ENCODE peak calls at places on chromosomes 4 and X, in eight cellular contexts. One of them, this sample, is unnamed.

GRCh38 chr4:183362916-183363542 is 40.8 kb upstream of the CLDN24 start:
- DNase-seq in AG08396: no peak
- DNase-seq in progenitor cell of endocrine pancreas: no peak
- DNase-seq in activated CD4-positive, alpha-beta T cell treated with anti-CD3 and anti-CD28 coated beads, Interleukin-2, amount 50 U/mL, for 48 hours: no peak
- DNase-seq in AG09309: no peak
- DNase-seq in small intestine: no peak
- DNase-seq in activated naive CD4-positive, alpha-beta T cell treated with Interleukin-2 at 50 U/mL for 16 hours: no peak
- DNase-seq in RCC 7860: no peak
- DNase-seq in this sample: no peak

GRCh38 chr4:1866095-1866755 is 5.0 kb upstream of the NSD2 start:
- DNase-seq in AG09309: no peak
- DNase-seq in progenitor cell of endocrine pancreas: no peak
- DNase-seq in small intestine: peak
- DNase-seq in activated naive CD4-positive, alpha-beta T cell treated with Interleukin-2 at 50 U/mL for 16 hours: no peak
- DNase-seq in RCC 7860: no peak
- DNase-seq in activated CD4-positive, alpha-beta T cell treated with anti-CD3 and anti-CD28 coated beads, Interleukin-2, amount 50 U/mL, for 48 hours: no peak
- DNase-seq in AG08396: no peak
- DNase-seq in this sample: no peak

GRCh38 chr4:148300877-148301276 is 141.3 kb downstream of the NR3C2 start:
- DNase-seq in activated naive CD4-positive, alpha-beta T cell treated with Interleukin-2 at 50 U/mL for 16 hours: no peak
- DNase-seq in AG09309: no peak
- DNase-seq in AG08396: no peak
- DNase-seq in activated CD4-positive, alpha-beta T cell treated with anti-CD3 and anti-CD28 coated beads, Interleukin-2, amount 50 U/mL, for 48 hours: no peak
- DNase-seq in RCC 7860: no peak
- DNase-seq in progenitor cell of endocrine pancreas: no peak
- DNase-seq in small intestine: no peak
- DNase-seq in this sample: no peak

GRCh38 chr4:90099795-90100194 is 27.4 kb upstream of the CCSER1 start:
- DNase-seq in RCC 7860: no peak
- DNase-seq in AG08396: no peak
- DNase-seq in AG09309: no peak
- DNase-seq in activated CD4-positive, alpha-beta T cell treated with anti-CD3 and anti-CD28 coated beads, Interleukin-2, amount 50 U/mL, for 48 hours: no peak
- DNase-seq in activated naive CD4-positive, alpha-beta T cell treated with Interleukin-2 at 50 U/mL for 16 hours: no peak
- DNase-seq in small intestine: no peak
- DNase-seq in progenitor cell of endocrine pancreas: no peak
- DNase-seq in this sample: no peak

GRCh38 chrX:18042776-18043175 is 177.9 kb downstream of the BEND2 start:
- DNase-seq in progenitor cell of endocrine pancreas: no peak
- DNase-seq in activated naive CD4-positive, alpha-beta T cell treated with Interleukin-2 at 50 U/mL for 16 hours: no peak
- DNase-seq in activated CD4-positive, alpha-beta T cell treated with anti-CD3 and anti-CD28 coated beads, Interleukin-2, amount 50 U/mL, for 48 hours: no peak
- DNase-seq in RCC 7860: no peak
- DNase-seq in AG09309: no peak
- DNase-seq in AG08396: no peak
- DNase-seq in small intestine: no peak
- DNase-seq in this sample: no peak

GRCh38 chr4:24967346-24967745 is 54.5 kb upstream of the CCDC149 start:
- DNase-seq in RCC 7860: no peak
- DNase-seq in activated CD4-positive, alpha-beta T cell treated with anti-CD3 and anti-CD28 coated beads, Interleukin-2, amount 50 U/mL, for 48 hours: no peak
- DNase-seq in small intestine: no peak
- DNase-seq in progenitor cell of endocrine pancreas: no peak
- DNase-seq in AG09309: no peak
- DNase-seq in AG08396: no peak
- DNase-seq in activated naive CD4-positive, alpha-beta T cell treated with Interleukin-2 at 50 U/mL for 16 hours: no peak
- DNase-seq in this sample: no peak

GRCh38 chr4:149702414-149703108 is 113.1 kb downstream of the IQCM start:
- DNase-seq in activated naive CD4-positive, alpha-beta T cell treated with Interleukin-2 at 50 U/mL for 16 hours: no peak
- DNase-seq in progenitor cell of endocrine pancreas: no peak
- DNase-seq in AG09309: no peak
- DNase-seq in RCC 7860: no peak
- DNase-seq in AG08396: no peak
- DNase-seq in activated CD4-positive, alpha-beta T cell treated with anti-CD3 and anti-CD28 coated beads, Interleukin-2, amount 50 U/mL, for 48 hours: no peak
- DNase-seq in small intestine: no peak
- DNase-seq in this sample: no peak

GRCh38 chr4:110193822-110194761 is 4.3 kb downstream of the ELOVL6 start:
- DNase-seq in RCC 7860: peak
- DNase-seq in activated naive CD4-positive, alpha-beta T cell treated with Interleukin-2 at 50 U/mL for 16 hours: peak
- DNase-seq in activated CD4-positive, alpha-beta T cell treated with anti-CD3 and anti-CD28 coated beads, Interleukin-2, amount 50 U/mL, for 48 hours: peak
- DNase-seq in progenitor cell of endocrine pancreas: peak
- DNase-seq in AG08396: peak
- DNase-seq in AG09309: peak
- DNase-seq in small intestine: peak
- DNase-seq in this sample: peak

GRCh38 chr4:101651778-101652177 is 138.8 kb upstream of the BANK1 start:
- DNase-seq in activated naive CD4-positive, alpha-beta T cell treated with Interleukin-2 at 50 U/mL for 16 hours: no peak
- DNase-seq in progenitor cell of endocrine pancreas: no peak
- DNase-seq in RCC 7860: no peak
- DNase-seq in small intestine: no peak
- DNase-seq in AG08396: no peak
- DNase-seq in activated CD4-positive, alpha-beta T cell treated with anti-CD3 and anti-CD28 coated beads, Interleukin-2, amount 50 U/mL, for 48 hours: no peak
- DNase-seq in AG09309: no peak
- DNase-seq in this sample: no peak

GRCh38 chrX:17738002-17738713 is 865 bp downstream of the SCML1 start:
- DNase-seq in RCC 7860: peak
- DNase-seq in AG09309: no peak
- DNase-seq in AG08396: no peak
- DNase-seq in progenitor cell of endocrine pancreas: no peak
- DNase-seq in activated naive CD4-positive, alpha-beta T cell treated with Interleukin-2 at 50 U/mL for 16 hours: peak
- DNase-seq in small intestine: peak
- DNase-seq in activated CD4-positive, alpha-beta T cell treated with anti-CD3 and anti-CD28 coated beads, Interleukin-2, amount 50 U/mL, for 48 hours: peak
- DNase-seq in this sample: no peak

GRCh38 chr4:33625762-33626161 is 2618.6 kb downstream of the ARAP2 start:
- DNase-seq in small intestine: peak
- DNase-seq in progenitor cell of endocrine pancreas: no peak
- DNase-seq in activated CD4-positive, alpha-beta T cell treated with anti-CD3 and anti-CD28 coated beads, Interleukin-2, amount 50 U/mL, for 48 hours: no peak
- DNase-seq in AG08396: no peak
- DNase-seq in activated naive CD4-positive, alpha-beta T cell treated with Interleukin-2 at 50 U/mL for 16 hours: no peak
- DNase-seq in AG09309: no peak
- DNase-seq in RCC 7860: no peak
- DNase-seq in this sample: no peak